ENCODE peak calls at places on chromosomes 16 and 17, in ten cellular contexts. L is RWPE1; G is cardiac fibroblast; I is psoas muscle; X is GM20000; C is H7; M is lung microvascular endothelial cell; N is stimulated activated CD4-positive, alpha-beta T cell treated with anti-CD3 and anti-CD28 coated beads, Interleukin-1b, Interleukin-23, amount 100 ng/mL, for 48 hours; D is NCI-H1694; O is LoVo. A is an unnamed sample.

GRCh38 chr16:14240964-14241363 is 169.8 kb downstream of the MRTFB start:
- DNase-seq in M (no peak), X (no peak), L (no peak), N (no peak), I (no peak), D (no peak), G (no peak), O (no peak), C (no peak), A (no peak)

GRCh38 chr16:82136956-82137818 is 32.8 kb downstream of the MPHOSPH6 start:
- DNase-seq in M (peak; percentile 87), C (no peak), G (peak; percentile 48), X (no peak), I (no peak), D (no peak), N (no peak), L (no peak), O (no peak), A (no peak)

GRCh38 chr17:16953841-16954240 is 18.1 kb downstream of the TNFRSF13B start:
- DNase-seq in N (no peak), I (no peak), G (no peak), D (no peak), C (no peak), X (no peak), L (no peak), O (no peak), M (no peak), A (no peak)

GRCh38 chr17:80644588-80644987 is 100.0 kb downstream of the RPTOR start:
- DNase-seq in O (no peak), D (no peak), C (no peak), X (no peak), N (no peak), M (no peak), G (no peak), I (no peak), L (no peak), A (no peak)

GRCh38 chr17:19248149-19248922 is 11.2 kb downstream of the EPN2 start:
- DNase-seq in G (no peak), O (no peak), M (no peak), C (no peak), N (no peak), L (no peak), I (no peak), X (no peak), D (peak; percentile 33), A (no peak)

GRCh38 chr16:12098429-12099310 is 122.1 kb downstream of the SNX29 start:
- DNase-seq in N (no peak), M (no peak), D (no peak), I (no peak), L (no peak), G (no peak), O (no peak), X (no peak), C (no peak), A (no peak)

GRCh38 chr17:32869345-32870026 is 7.4 kb downstream of the MYO1D start:
- DNase-seq in L (no peak), G (no peak), I (no peak), D (no peak), M (peak; percentile 47), C (no peak), O (no peak), N (no peak), X (no peak), A (no peak)

GRCh38 chr16:56121156-56121500 is 70.2 kb upstream of the GNAO1 start:
- DNase-seq in I (no peak), C (no peak), G (no peak), O (no peak), M (no peak), L (no peak), D (no peak), N (no peak), X (no peak), A (no peak)

GRCh38 chr17:56176101-56176500 is 22.8 kb downstream of the ANKFN1 start:
- DNase-seq in X (no peak), C (no peak), L (no peak), D (no peak), I (no peak), M (no peak), O (peak; percentile 36), N (no peak), G (no peak), A (no peak)

GRCh38 chr17:10757067-10757466 is 27.2 kb upstream of the TMEM220 start:
- DNase-seq in X (no peak), M (no peak), N (no peak), O (no peak), L (no peak), D (no peak), I (no peak), C (no peak), G (no peak), A (no peak)

GRCh38 chr16:27244363-27244755 is 24.2 kb downstream of the NSMCE1 start:
- DNase-seq in I (no peak), M (no peak), X (no peak), C (peak; percentile 12), D (no peak), O (no peak), G (no peak), L (no peak), N (no peak), A (no peak)

GRCh38 chr16:11734653-11735043 is 8.0 kb downstream of the TXNDC11 start:
- DNase-seq in G (no peak), O (no peak), X (no peak), I (no peak), L (no peak), C (no peak), D (no peak), M (no peak), N (no peak), A (no peak)

GRCh38 chr17:65025288-65025687 is 31.3 kb downstream of the GNA13 start:
- DNase-seq in G (no peak), X (no peak), C (no peak), I (no peak), N (no peak), D (no peak), M (no peak), O (no peak), L (no peak), A (no peak)

GRCh38 chr17:58249270-58250133 is 11.1 kb downstream of the LPO start:
- DNase-seq in M (peak; percentile 62), C (peak; percentile 97), N (peak; percentile 73), O (peak; percentile 47), G (peak; percentile 51), D (peak; percentile 43), L (peak; percentile 82), I (peak; percentile 80), X (peak; percentile 89), A (peak; percentile 73)

GRCh38 chr17:6496116-6496481 is 51.8 kb downstream of the PIMREG start:
- DNase-seq in N (no peak), C (peak; percentile 93), L (no peak), I (peak; percentile 29), M (no peak), X (peak; percentile 39), O (no peak), G (no peak), D (no peak), A (no peak)

GRCh38 chr16:88673685-88674398 is 11.0 kb upstream of the MVD start:
- DNase-seq in O (no peak), X (peak; percentile 64), I (peak; percentile 86), G (no peak), M (no peak), D (no peak), N (no peak), L (no peak), C (no peak), A (no peak)

GRCh38 chr17:80504671-80505413 is 28.4 kb upstream of the NPTX1 start:
- DNase-seq in L (no peak), X (no peak), C (peak; percentile 49), I (no peak), N (no peak), G (peak; percentile 95), D (no peak), O (no peak), M (no peak), A (peak; percentile 33)